ENCODE peak calls at places on chromosomes 13 and 19, in five cellular contexts. K is AG09319; N is right atrium auricular region; S is stimulated activated CD4-positive, alpha-beta T cell treated with anti-CD3 and anti-CD28 coated beads, Interleukin-2, amount 100 ng/mL, for 48 hours; P is cardiac fibroblast. C is an unnamed sample.

GRCh38 chr13:102020611-102021216 is 381.1 kb downstream of the FGF14 start:
- DNase-seq in P (peak), N (no peak), K (no peak), S (no peak), C (no peak)

GRCh38 chr19:54478677-54479266 is 5.7 kb upstream of the CDC42EP5 start:
- DNase-seq in P (peak), S (no peak), N (no peak), K (no peak), C (no peak)

GRCh38 chr13:21813110-21813509 is 142.2 kb downstream of the FGF9 start:
- DNase-seq in P (no peak), K (no peak), S (no peak), N (no peak), C (no peak)

GRCh38 chr13:42707596-42707995 is 73.8 kb upstream of the FAM216B start:
- DNase-seq in N (no peak), S (no peak), P (peak), K (no peak), C (no peak)

GRCh38 chr13:110477711-110478245 is 83.7 kb downstream of the RAB20 start:
- DNase-seq in S (no peak), N (no peak), P (no peak), K (no peak), C (no peak)

GRCh38 chr19:31448221-31448657 is 99.0 kb upstream of the TSHZ3 start:
- DNase-seq in K (peak), N (peak), S (no peak), P (peak), C (no peak)

GRCh38 chr13:55761986-55762385 is 1378.7 kb upstream of the PRR20A start:
- DNase-seq in P (no peak), S (no peak), K (no peak), N (no peak), C (no peak)

GRCh38 chr13:45500492-45501174 is 35.9 kb downstream of the COG3 start:
- DNase-seq in P (peak), N (no peak), S (no peak), K (peak), C (no peak)

GRCh38 chr13:43874512-43875092 is 4.9 kb downstream of the CCDC122 start:
- DNase-seq in S (no peak), N (no peak), K (no peak), P (peak), C (no peak)

GRCh38 chr19:34306213-34306661 is 51.9 kb downstream of the GARRE1 start:
- DNase-seq in S (no peak), N (no peak), K (no peak), P (no peak), C (no peak)

GRCh38 chr19:18379803-18380747 is 5.9 kb upstream of the GDF15 start:
- DNase-seq in N (peak), S (no peak), P (peak), K (peak), C (peak)

GRCh38 chr13:49098198-49098597 is 121.9 kb upstream of the MLNR start:
- DNase-seq in P (peak), S (no peak), N (no peak), K (peak), C (no peak)

GRCh38 chr19:13466697-13467096 is 39.6 kb downstream of the CACNA1A start:
- DNase-seq in S (no peak), K (no peak), N (no peak), P (no peak), C (no peak)

GRCh38 chr19:2425622-2426581 is 1.5 kb downstream of the TIMM13 start:
- DNase-seq in P (no peak), N (no peak), K (no peak), S (no peak), C (no peak)

GRCh38 chr19:46745521-46746280 is at the start of gene FKRP:
- DNase-seq in K (no peak), N (no peak), P (no peak), S (peak), C (peak)

GRCh38 chr13:22926176-22927007 is 254.4 kb upstream of the SGCG start:
- DNase-seq in N (no peak), S (no peak), K (peak), P (peak), C (no peak)

GRCh38 chr13:54607421-54607820 is 1578.8 kb downstream of the OLFM4 start:
- DNase-seq in P (no peak), K (no peak), N (no peak), S (no peak), C (no peak)

GRCh38 chr13:95652821-95653220 is 8.3 kb upstream of the DZIP1 start:
- DNase-seq in P (no peak), N (no peak), K (no peak), S (no peak), C (no peak)

GRCh38 chr13:106587787-106588186 is 19.9 kb upstream of the ARGLU1 start:
- DNase-seq in K (no peak), P (no peak), S (no peak), N (no peak), C (no peak)

GRCh38 chr19:49058592-49058991 is 1.0 kb upstream of the CGB7 start:
- DNase-seq in K (no peak), P (peak), N (no peak), S (peak), C (peak)

GRCh38 chr19:40610396-40611064 is 9.4 kb downstream of the LTBP4 start:
- DNase-seq in K (no peak), S (no peak), P (no peak), N (no peak), C (no peak)

GRCh38 chr19:30691767-30692516 is 319.8 kb downstream of the ZNF536 start:
- DNase-seq in S (no peak), N (no peak), K (no peak), P (no peak), C (no peak)

GRCh38 chr13:44972956-44973581 is 16.2 kb downstream of the NUFIP1 start:
- DNase-seq in K (no peak), P (peak), N (no peak), S (no peak), C (peak)

GRCh38 chr19:31338069-31338767 is 11.0 kb downstream of the TSHZ3 start:
- DNase-seq in S (no peak), N (peak), P (peak), K (no peak), C (peak)